ENCODE peak calls at places on chromosome 1, in eight cellular contexts. One of them, this sample, is unnamed.

GRCh38 chr1:205834751-205835150 is 15.2 kb downstream of the PM20D1 start:
- DNase-seq in Peyer's patch: no peak
- DNase-seq in iris pigment epithelial cell: no peak
- DNase-seq in DMS 273 treated with DMSO at 0.1 percent for 48 hours: no peak
- DNase-seq in activated gamma-delta T cell treated with Interleukin-2 at 50 U/mL for 16 hours: no peak
- DNase-seq in activated T-helper 9 cell treated with anti-CD3 and anti-CD28 coated beads, Interleukin-2, amount 50 U/mL, for 16 hours: no peak
- DNase-seq in RWPE1: no peak
- DNase-seq in GM03348: peak; percentile 25
- DNase-seq in this sample: no peak

GRCh38 chr1:35261412-35262120 is 6.9 kb upstream of the ZMYM4 start:
- DNase-seq in DMS 273 treated with DMSO at 0.1 percent for 48 hours: no peak
- DNase-seq in iris pigment epithelial cell: no peak
- DNase-seq in activated T-helper 9 cell treated with anti-CD3 and anti-CD28 coated beads, Interleukin-2, amount 50 U/mL, for 16 hours: no peak
- DNase-seq in RWPE1: no peak
- DNase-seq in GM03348: no peak
- DNase-seq in Peyer's patch: no peak
- DNase-seq in activated gamma-delta T cell treated with Interleukin-2 at 50 U/mL for 16 hours: no peak
- DNase-seq in this sample: peak; percentile 42

GRCh38 chr1:195828322-195828721 is 779.9 kb downstream of the KCNT2 start:
- DNase-seq in Peyer's patch: no peak
- DNase-seq in DMS 273 treated with DMSO at 0.1 percent for 48 hours: no peak
- DNase-seq in GM03348: no peak
- DNase-seq in activated T-helper 9 cell treated with anti-CD3 and anti-CD28 coated beads, Interleukin-2, amount 50 U/mL, for 16 hours: no peak
- DNase-seq in activated gamma-delta T cell treated with Interleukin-2 at 50 U/mL for 16 hours: no peak
- DNase-seq in iris pigment epithelial cell: no peak
- DNase-seq in RWPE1: no peak
- DNase-seq in this sample: peak; percentile 5

GRCh38 chr1:36258960-36259344 is 34.7 kb downstream of the THRAP3 start:
- DNase-seq in Peyer's patch: no peak
- DNase-seq in activated gamma-delta T cell treated with Interleukin-2 at 50 U/mL for 16 hours: no peak
- DNase-seq in GM03348: no peak
- DNase-seq in RWPE1: peak; percentile 18
- DNase-seq in DMS 273 treated with DMSO at 0.1 percent for 48 hours: no peak
- DNase-seq in iris pigment epithelial cell: peak; percentile 57
- DNase-seq in activated T-helper 9 cell treated with anti-CD3 and anti-CD28 coated beads, Interleukin-2, amount 50 U/mL, for 16 hours: no peak
- DNase-seq in this sample: no peak

GRCh38 chr1:204076891-204077290 is 4.0 kb downstream of the SOX13 start:
- DNase-seq in GM03348: peak; percentile 25
- DNase-seq in activated gamma-delta T cell treated with Interleukin-2 at 50 U/mL for 16 hours: no peak
- DNase-seq in iris pigment epithelial cell: no peak
- DNase-seq in DMS 273 treated with DMSO at 0.1 percent for 48 hours: no peak
- DNase-seq in RWPE1: no peak
- DNase-seq in Peyer's patch: no peak
- DNase-seq in activated T-helper 9 cell treated with anti-CD3 and anti-CD28 coated beads, Interleukin-2, amount 50 U/mL, for 16 hours: no peak
- DNase-seq in this sample: no peak

GRCh38 chr1:175902281-175902680 is 158.9 kb upstream of the TNR start:
- DNase-seq in activated T-helper 9 cell treated with anti-CD3 and anti-CD28 coated beads, Interleukin-2, amount 50 U/mL, for 16 hours: no peak
- DNase-seq in activated gamma-delta T cell treated with Interleukin-2 at 50 U/mL for 16 hours: no peak
- DNase-seq in Peyer's patch: no peak
- DNase-seq in iris pigment epithelial cell: no peak
- DNase-seq in DMS 273 treated with DMSO at 0.1 percent for 48 hours: no peak
- DNase-seq in GM03348: no peak
- DNase-seq in RWPE1: no peak
- DNase-seq in this sample: no peak

GRCh38 chr1:203364013-203364730 is 13.2 kb upstream of the FMOD start:
- DNase-seq in activated gamma-delta T cell treated with Interleukin-2 at 50 U/mL for 16 hours: no peak
- DNase-seq in RWPE1: no peak
- DNase-seq in Peyer's patch: peak; percentile 59
- DNase-seq in GM03348: no peak
- DNase-seq in iris pigment epithelial cell: peak; percentile 47
- DNase-seq in activated T-helper 9 cell treated with anti-CD3 and anti-CD28 coated beads, Interleukin-2, amount 50 U/mL, for 16 hours: no peak
- DNase-seq in DMS 273 treated with DMSO at 0.1 percent for 48 hours: no peak
- DNase-seq in this sample: no peak

GRCh38 chr1:226034482-226034881 is 28.0 kb upstream of the H3-3A start:
- DNase-seq in Peyer's patch: peak; percentile 92
- DNase-seq in activated gamma-delta T cell treated with Interleukin-2 at 50 U/mL for 16 hours: no peak
- DNase-seq in RWPE1: peak; percentile 44
- DNase-seq in GM03348: peak; percentile 94
- DNase-seq in iris pigment epithelial cell: peak; percentile 60
- DNase-seq in activated T-helper 9 cell treated with anti-CD3 and anti-CD28 coated beads, Interleukin-2, amount 50 U/mL, for 16 hours: no peak
- DNase-seq in DMS 273 treated with DMSO at 0.1 percent for 48 hours: no peak
- DNase-seq in this sample: peak; percentile 33

GRCh38 chr1:107019166-107019565 is 37.3 kb upstream of the PRMT6 start:
- DNase-seq in activated gamma-delta T cell treated with Interleukin-2 at 50 U/mL for 16 hours: no peak
- DNase-seq in Peyer's patch: no peak
- DNase-seq in GM03348: no peak
- DNase-seq in RWPE1: no peak
- DNase-seq in DMS 273 treated with DMSO at 0.1 percent for 48 hours: no peak
- DNase-seq in activated T-helper 9 cell treated with anti-CD3 and anti-CD28 coated beads, Interleukin-2, amount 50 U/mL, for 16 hours: no peak
- DNase-seq in iris pigment epithelial cell: peak; percentile 16
- DNase-seq in this sample: no peak

This sample was measured in foreskin keratinocyte.